ENCODE peak calls at places on chromosomes 13 and 19, in six cellular contexts. Q is midbrain; I is glutamatergic neuron; T is heart right ventricle; M is HFF-Myc; A is stimulated activated CD4-positive, alpha-beta T cell treated with anti-CD3 and anti-CD28 coated beads, Interleukin-1b, Interleukin-23, amount 100 ng/mL, for 48 hours. B is an unnamed sample.

GRCh38 chr13:113804703-113805430 is 45.8 kb downstream of the TMEM255B start:
- DNase-seq in Q (no peak), I (no peak), T (no peak), M (no peak), A (no peak), B (no peak)

GRCh38 chr19:28614634-28615545 is 598.1 kb downstream of the UQCRFS1 start:
- DNase-seq in Q (no peak), I (no peak), T (no peak), M (no peak), A (no peak), B (no peak)

GRCh38 chr19:3665681-3666544 is 34.4 kb downstream of the PIP5K1C start:
- DNase-seq in Q (peak), I (peak), T (peak), M (no peak), A (peak), B (peak)

GRCh38 chr13:65347420-65348030 is 1882.6 kb downstream of the PCDH9 start:
- DNase-seq in Q (no peak), I (no peak), T (no peak), M (no peak), A (no peak), B (no peak)

GRCh38 chr13:111488466-111489132 is 168.2 kb downstream of the TEX29 start:
- DNase-seq in Q (no peak), I (no peak), T (no peak), M (no peak), A (no peak), B (no peak)

GRCh38 chr13:50915562-50915961 is 6.0 kb downstream of the RNASEH2B start:
- DNase-seq in Q (no peak), I (no peak), T (no peak), M (no peak), A (peak), B (no peak)

GRCh38 chr13:110541526-110541920 is 20.0 kb downstream of the RAB20 start:
- DNase-seq in Q (no peak), I (no peak), T (no peak), M (no peak), A (no peak), B (no peak)

GRCh38 chr19:3094638-3095374 is 644 bp downstream of the GNA11 start:
- DNase-seq in Q (no peak), I (no peak), T (no peak), M (no peak), A (peak), B (no peak)

GRCh38 chr13:111082240-111082639 is 32.9 kb upstream of the ARHGEF7 start:
- DNase-seq in Q (no peak), I (no peak), T (no peak), M (no peak), A (no peak), B (no peak)

GRCh38 chr19:42330521-42330835 is 5.0 kb downstream of the MEGF8 start:
- DNase-seq in Q (no peak), I (no peak), T (no peak), M (no peak), A (no peak), B (no peak)

GRCh38 chr13:45218689-45219088 is 17.8 kb upstream of the KCTD4 start:
- DNase-seq in Q (no peak), I (no peak), T (no peak), M (no peak), A (no peak), B (no peak)

GRCh38 chr19:51572415-51572814 is 1.3 kb downstream of the ZNF175 start:
- DNase-seq in Q (no peak), I (no peak), T (no peak), M (no peak), A (no peak), B (no peak)

GRCh38 chr19:46392252-46392801 is 21.0 kb downstream of the CCDC8 start:
- DNase-seq in Q (no peak), I (no peak), T (no peak), M (no peak), A (no peak), B (no peak)

GRCh38 chr13:93758575-93758974 is 532.0 kb downstream of the GPC6 start:
- DNase-seq in Q (no peak), I (no peak), T (no peak), M (peak), A (no peak), B (no peak)

GRCh38 chr19:51372649-51373504 is at the start of gene NKG7:
- DNase-seq in Q (no peak), I (no peak), T (no peak), M (no peak), A (peak), B (no peak)

GRCh38 chr19:30305346-30306060 is 66.7 kb upstream of the ZNF536 start:
- DNase-seq in Q (no peak), I (no peak), T (no peak), M (no peak), A (no peak), B (no peak)

GRCh38 chr19:7366701-7367420 is 18.1 kb downstream of the ARHGEF18 start:
- DNase-seq in Q (no peak), I (no peak), T (no peak), M (peak), A (no peak), B (no peak)

GRCh38 chr13:27979765-27980279 is 8.7 kb downstream of the URAD start:
- DNase-seq in Q (no peak), I (no peak), T (no peak), M (no peak), A (no peak), B (no peak)

GRCh38 chr19:16429066-16429758 is 42.6 kb downstream of the EPS15L1 start:
- DNase-seq in Q (peak), I (no peak), T (peak), M (no peak), A (no peak), B (no peak)

GRCh38 chr13:30394798-30395191 is 27.5 kb upstream of the UBE2L5 start:
- DNase-seq in Q (peak), I (no peak), T (no peak), M (no peak), A (no peak), B (no peak)

GRCh38 chr13:84607614-84608013 is 725.3 kb upstream of the SLITRK1 start:
- DNase-seq in Q (no peak), I (no peak), T (no peak), M (peak), A (no peak), B (no peak)

GRCh38 chr19:45213031-45213430 is 32.2 kb downstream of the EXOC3L2 start:
- DNase-seq in Q (no peak), I (no peak), T (no peak), M (no peak), A (no peak), B (no peak)

B was measured in progenitor cell of endocrine pancreas.